ENCODE peak calls at places on chromosomes 2 and 18, in seven cellular contexts. One of them, this sample, is unnamed. For H3K36me3 and H3K9me3, the result is how much of the 10 kb centered on the place peaks cover.

GRCh38 chr2:83572400-83572799 is 886.7 kb downstream of the SUCLG1 start:
- DNase-seq in cardiac muscle cell: no peak
- DNase-seq in spleen: no peak
- DNase-seq in esophagus squamous epithelium: no peak
- DNase-seq in fibroblast of lung: no peak
- DNase-seq in left lung: no peak
- DNase-seq in hepatocyte: no peak
- DNase-seq in this sample: no peak

GRCh38 chr2:170929686-170930050 is 615 bp downstream of the GORASP2 start:
- DNase-seq in fibroblast of lung: peak
- DNase-seq in cardiac muscle cell: peak
- DNase-seq in hepatocyte: peak
- DNase-seq in spleen: peak
- DNase-seq in esophagus squamous epithelium: no peak
- DNase-seq in left lung: peak
- DNase-seq in this sample: peak

GRCh38 chr2:236772220-236772837 is 202.7 kb downstream of the ACKR3 start:
- DNase-seq in esophagus squamous epithelium: no peak
- DNase-seq in hepatocyte: no peak
- DNase-seq in cardiac muscle cell: no peak
- DNase-seq in fibroblast of lung: no peak
- DNase-seq in spleen: no peak
- DNase-seq in left lung: no peak
- DNase-seq in this sample: no peak

GRCh38 chr2:239951117-239951734 is 73.9 kb downstream of the NDUFA10 start:
- DNase-seq in hepatocyte: no peak
- DNase-seq in esophagus squamous epithelium: no peak
- DNase-seq in spleen: no peak
- DNase-seq in cardiac muscle cell: no peak
- DNase-seq in left lung: peak
- DNase-seq in fibroblast of lung: no peak
- DNase-seq in this sample: peak

GRCh38 chr2:29293830-29294438 is 178.7 kb downstream of the CLIP4 start:
- DNase-seq in left lung: no peak
- DNase-seq in hepatocyte: peak
- DNase-seq in esophagus squamous epithelium: no peak
- DNase-seq in spleen: no peak
- DNase-seq in cardiac muscle cell: peak
- DNase-seq in fibroblast of lung: peak
- DNase-seq in this sample: peak

GRCh38 chr2:181203412-181203811 is 223.0 kb downstream of the UBE2E3 start:
- DNase-seq in esophagus squamous epithelium: no peak
- DNase-seq in hepatocyte: peak
- DNase-seq in cardiac muscle cell: peak
- DNase-seq in spleen: no peak
- DNase-seq in left lung: no peak
- DNase-seq in fibroblast of lung: peak
- DNase-seq in this sample: no peak

GRCh38 chr2:80300346-80300745 is 4.2 kb downstream of the LRRTM1 start:
- DNase-seq in fibroblast of lung: no peak
- DNase-seq in spleen: no peak
- DNase-seq in hepatocyte: no peak
- DNase-seq in esophagus squamous epithelium: no peak
- DNase-seq in cardiac muscle cell: no peak
- DNase-seq in left lung: no peak
- DNase-seq in this sample: no peak

GRCh38 chr2:115171751-115172150 is 729.3 kb downstream of the DPP10 start:
- DNase-seq in left lung: no peak
- DNase-seq in spleen: no peak
- DNase-seq in hepatocyte: no peak
- DNase-seq in cardiac muscle cell: no peak
- DNase-seq in esophagus squamous epithelium: no peak
- DNase-seq in fibroblast of lung: no peak
- DNase-seq in this sample: no peak

GRCh38 chr2:63790491-63790890 is 51.2 kb upstream of the UGP2 start:
- DNase-seq in spleen: no peak
- DNase-seq in cardiac muscle cell: peak
- DNase-seq in left lung: no peak
- DNase-seq in fibroblast of lung: peak
- DNase-seq in esophagus squamous epithelium: no peak
- DNase-seq in hepatocyte: no peak
- DNase-seq in this sample: no peak

GRCh38 chr18:52875711-52876110 is 535.7 kb downstream of the DCC start:
- DNase-seq in hepatocyte: no peak
- DNase-seq in esophagus squamous epithelium: no peak
- DNase-seq in fibroblast of lung: no peak
- DNase-seq in cardiac muscle cell: no peak
- DNase-seq in left lung: no peak
- DNase-seq in spleen: no peak
- DNase-seq in this sample: no peak

GRCh38 chr2:191954446-191954845 is 107.6 kb upstream of the CAVIN2 start:
- DNase-seq in spleen: no peak
- DNase-seq in esophagus squamous epithelium: no peak
- DNase-seq in hepatocyte: no peak
- DNase-seq in cardiac muscle cell: peak
- DNase-seq in fibroblast of lung: no peak
- DNase-seq in left lung: no peak
- DNase-seq in this sample: no peak

GRCh38 chr2:158317642-158318041 is 138.9 kb downstream of the CCDC148 start:
- DNase-seq in fibroblast of lung: no peak
- DNase-seq in hepatocyte: no peak
- DNase-seq in esophagus squamous epithelium: no peak
- DNase-seq in spleen: no peak
- DNase-seq in left lung: no peak
- DNase-seq in cardiac muscle cell: no peak
- DNase-seq in this sample: no peak

GRCh38 chr2:30691948-30692828 is 115.1 kb downstream of the CAPN13 start:
- DNase-seq in cardiac muscle cell: peak
- DNase-seq in spleen: no peak
- DNase-seq in fibroblast of lung: no peak
- DNase-seq in left lung: no peak
- DNase-seq in esophagus squamous epithelium: no peak
- DNase-seq in hepatocyte: no peak
- DNase-seq in this sample: no peak

GRCh38 chr2:183037281-183037659 is 987 bp downstream of the NCKAP1 start:
- DNase-seq in spleen: no peak
- DNase-seq in hepatocyte: peak
- DNase-seq in fibroblast of lung: peak
- DNase-seq in cardiac muscle cell: peak
- DNase-seq in esophagus squamous epithelium: no peak
- DNase-seq in left lung: no peak
- DNase-seq in this sample: no peak

GRCh38 chr2:226411727-226412360 is 387.8 kb downstream of the IRS1 start:
- DNase-seq in fibroblast of lung: peak
- DNase-seq in spleen: no peak
- DNase-seq in cardiac muscle cell: no peak
- DNase-seq in left lung: no peak
- DNase-seq in hepatocyte: peak
- DNase-seq in esophagus squamous epithelium: no peak
- DNase-seq in this sample: no peak

GRCh38 chr2:15159751-15160177 is 401.4 kb downstream of the NBAS start:
- DNase-seq in left lung: no peak
- DNase-seq in spleen: no peak
- DNase-seq in esophagus squamous epithelium: no peak
- DNase-seq in hepatocyte: peak
- DNase-seq in cardiac muscle cell: peak
- DNase-seq in fibroblast of lung: peak
- DNase-seq in this sample: no peak

GRCh38 chr18:50079571-50080295 is 115.2 kb downstream of the MYO5B start:
- DNase-seq in esophagus squamous epithelium: no peak
- DNase-seq in cardiac muscle cell: no peak
- DNase-seq in fibroblast of lung: no peak
- DNase-seq in left lung: peak
- DNase-seq in hepatocyte: no peak
- DNase-seq in spleen: no peak
- DNase-seq in this sample: peak

GRCh38 chr2:230953843-230954242 is 28.8 kb upstream of the GPR55 start:
- DNase-seq in left lung: no peak
- DNase-seq in cardiac muscle cell: no peak
- DNase-seq in hepatocyte: no peak
- DNase-seq in esophagus squamous epithelium: no peak
- DNase-seq in fibroblast of lung: peak
- DNase-seq in spleen: no peak
- DNase-seq in this sample: no peak

GRCh38 chr2:9982248-9982647 is 30.8 kb downstream of the GRHL1 start:
- DNase-seq in spleen: no peak
- DNase-seq in esophagus squamous epithelium: no peak
- DNase-seq in left lung: no peak
- DNase-seq in fibroblast of lung: peak
- DNase-seq in hepatocyte: no peak
- DNase-seq in cardiac muscle cell: peak
- DNase-seq in this sample: no peak

GRCh38 chr2:73776869-73777519 is 2.9 kb downstream of the DUSP11 start:
- DNase-seq in fibroblast of lung: peak
- DNase-seq in esophagus squamous epithelium: no peak
- DNase-seq in left lung: no peak
- DNase-seq in hepatocyte: no peak
- DNase-seq in spleen: no peak
- DNase-seq in cardiac muscle cell: no peak
- DNase-seq in this sample: no peak

GRCh38 chr2:112055833-112056625 is 960 bp downstream of the TMEM87B start:
- DNase-seq in hepatocyte: peak
- DNase-seq in cardiac muscle cell: peak
- DNase-seq in left lung: peak
- DNase-seq in spleen: no peak
- DNase-seq in esophagus squamous epithelium: no peak
- DNase-seq in fibroblast of lung: peak
- DNase-seq in this sample: peak

GRCh38 chr2:198873771-198874501 is 583.8 kb downstream of the SATB2 start:
- DNase-seq in fibroblast of lung: peak
- DNase-seq in left lung: no peak
- DNase-seq in hepatocyte: no peak
- DNase-seq in esophagus squamous epithelium: no peak
- DNase-seq in spleen: no peak
- DNase-seq in cardiac muscle cell: no peak
- DNase-seq in this sample: no peak

GRCh38 chr2:176784633-176785193 is 427.9 kb upstream of the HNRNPA3 start:
- DNase-seq in spleen: no peak
- DNase-seq in esophagus squamous epithelium: no peak
- DNase-seq in fibroblast of lung: no peak
- DNase-seq in left lung: no peak
- DNase-seq in hepatocyte: no peak
- DNase-seq in cardiac muscle cell: no peak
- DNase-seq in this sample: no peak

GRCh38 chr18:3885209-3885792 is 435.3 kb downstream of the TGIF1 start:
- DNase-seq in spleen: no peak
- DNase-seq in cardiac muscle cell: no peak
- DNase-seq in hepatocyte: no peak
- DNase-seq in esophagus squamous epithelium: no peak
- DNase-seq in fibroblast of lung: no peak
- DNase-seq in left lung: no peak
- DNase-seq in this sample: no peak

GRCh38 chr2:42795275-42795674 is 2.9 kb upstream of the HAAO start:
- DNase-seq in spleen: no peak
- DNase-seq in hepatocyte: no peak
- DNase-seq in cardiac muscle cell: no peak
- DNase-seq in left lung: no peak
- DNase-seq in esophagus squamous epithelium: no peak
- DNase-seq in fibroblast of lung: no peak
- DNase-seq in this sample: no peak

GRCh38 chr2:68432696-68433658 is 34.1 kb downstream of the FBXO48 start:
- DNase-seq in spleen: peak
- DNase-seq in left lung: no peak
- DNase-seq in hepatocyte: no peak
- DNase-seq in fibroblast of lung: no peak
- DNase-seq in esophagus squamous epithelium: no peak
- DNase-seq in cardiac muscle cell: no peak
- DNase-seq in this sample: no peak

GRCh38 chr18:21803495-21803894 is 62.9 kb downstream of the MIB1 start:
- DNase-seq in hepatocyte: no peak
- DNase-seq in esophagus squamous epithelium: no peak
- DNase-seq in left lung: no peak
- DNase-seq in fibroblast of lung: peak
- DNase-seq in cardiac muscle cell: peak
- DNase-seq in spleen: no peak
- DNase-seq in this sample: no peak
- H3K36me3 ChIP-seq in hepatocyte: under half
- H3K36me3 ChIP-seq in esophagus squamous epithelium: under half
- H3K36me3 ChIP-seq in left lung: under half
- H3K36me3 ChIP-seq in fibroblast of lung: under half
- H3K36me3 ChIP-seq in cardiac muscle cell: under half
- H3K36me3 ChIP-seq in spleen: under half
- H3K36me3 ChIP-seq in this sample: under half

GRCh38 chr2:40823465-40823864 is 371.6 kb upstream of the SLC8A1 start:
- DNase-seq in fibroblast of lung: no peak
- DNase-seq in esophagus squamous epithelium: no peak
- DNase-seq in spleen: no peak
- DNase-seq in left lung: no peak
- DNase-seq in cardiac muscle cell: no peak
- DNase-seq in hepatocyte: no peak
- DNase-seq in this sample: no peak
- H3K9me3 ChIP-seq in fibroblast of lung: under half
- H3K9me3 ChIP-seq in esophagus squamous epithelium: under half
- H3K9me3 ChIP-seq in spleen: under half
- H3K9me3 ChIP-seq in left lung: under half
- H3K9me3 ChIP-seq in cardiac muscle cell: under half
- H3K9me3 ChIP-seq in hepatocyte: under half
- H3K9me3 ChIP-seq in this sample: under half

GRCh38 chr2:26968001-26968400 is 2.4 kb upstream of the MAPRE3 start:
- DNase-seq in esophagus squamous epithelium: no peak
- DNase-seq in spleen: no peak
- DNase-seq in fibroblast of lung: peak
- DNase-seq in cardiac muscle cell: peak
- DNase-seq in left lung: no peak
- DNase-seq in hepatocyte: peak
- DNase-seq in this sample: no peak
- TF ChIP-seq CTCF in esophagus squamous epithelium: no peak
- TF ChIP-seq CTCF in spleen: no peak
- TF ChIP-seq CTCF in fibroblast of lung: no peak
- TF ChIP-seq CTCF in cardiac muscle cell: no peak
- TF ChIP-seq CTCF in left lung: no peak
- TF ChIP-seq CTCF in hepatocyte: no peak
- TF ChIP-seq CTCF in this sample: no peak

GRCh38 chr2:23509071-23509470 is 124.1 kb downstream of the KLHL29 start:
- DNase-seq in fibroblast of lung: no peak
- DNase-seq in spleen: no peak
- DNase-seq in cardiac muscle cell: no peak
- DNase-seq in left lung: no peak
- DNase-seq in esophagus squamous epithelium: no peak
- DNase-seq in hepatocyte: no peak
- DNase-seq in this sample: no peak

GRCh38 chr2:23512778-23513177 is 127.8 kb downstream of the KLHL29 start:
- DNase-seq in esophagus squamous epithelium: no peak
- DNase-seq in spleen: no peak
- DNase-seq in cardiac muscle cell: no peak
- DNase-seq in left lung: no peak
- DNase-seq in fibroblast of lung: no peak
- DNase-seq in hepatocyte: no peak
- DNase-seq in this sample: no peak

GRCh38 chr2:23508066-23508390 is 123.0 kb downstream of the KLHL29 start:
- DNase-seq in fibroblast of lung: no peak
- DNase-seq in hepatocyte: no peak
- DNase-seq in cardiac muscle cell: peak
- DNase-seq in spleen: no peak
- DNase-seq in left lung: no peak
- DNase-seq in esophagus squamous epithelium: no peak
- DNase-seq in this sample: no peak

GRCh38 chr2:23509593-23510295 is 124.8 kb downstream of the KLHL29 start:
- DNase-seq in fibroblast of lung: no peak
- DNase-seq in cardiac muscle cell: no peak
- DNase-seq in hepatocyte: no peak
- DNase-seq in left lung: no peak
- DNase-seq in spleen: no peak
- DNase-seq in esophagus squamous epithelium: no peak
- DNase-seq in this sample: no peak

GRCh38 chr2:23510471-23510870 is 125.5 kb downstream of the KLHL29 start:
- DNase-seq in spleen: no peak
- DNase-seq in fibroblast of lung: no peak
- DNase-seq in cardiac muscle cell: no peak
- DNase-seq in esophagus squamous epithelium: no peak
- DNase-seq in left lung: no peak
- DNase-seq in hepatocyte: no peak
- DNase-seq in this sample: no peak
- H3K36me3 ChIP-seq in spleen: under half
- H3K36me3 ChIP-seq in fibroblast of lung: under half
- H3K36me3 ChIP-seq in cardiac muscle cell: under half
- H3K36me3 ChIP-seq in esophagus squamous epithelium: under half
- H3K36me3 ChIP-seq in left lung: under half
- H3K36me3 ChIP-seq in hepatocyte: under half
- H3K36me3 ChIP-seq in this sample: under half